ENCODE peak calls at places on chromosomes 7 and 10, in ten cellular contexts. E is heart left ventricle; S is DND-41; K is T47D; X is stimulated activated CD4-positive, alpha-beta T cell treated with anti-CD3 and anti-CD28 coated beads, Interleukin-4, amount 100 ng/mL, for 1 hour; U is NCI-H460; F is CD4-positive, CD25-positive, alpha-beta regulatory T cell; D is EL; R is GM03348; L is NCI-H1105 treated with DMSO at 0.1 percent for 48 hours. I is an unnamed sample.

GRCh38 chr7:106071999-106072714 is 40.0 kb downstream of the SYPL1 start:
- DNase-seq in X (no peak), F (no peak), U (no peak), S (no peak), E (no peak), R (no peak), L (peak; percentile 94), K (no peak), D (no peak), I (no peak)

GRCh38 chr7:23863209-23863798 is 153.3 kb downstream of the STK31 start:
- DNase-seq in D (peak; percentile 48), F (no peak), E (no peak), R (peak; percentile 4), U (peak; percentile 9), L (peak; percentile 59), X (no peak), S (peak; percentile 29), K (peak; percentile 22), I (no peak)

GRCh38 chr10:86189891-86190290 is 176.7 kb downstream of the GRID1 start:
- DNase-seq in F (no peak), X (no peak), L (no peak), K (no peak), E (no peak), S (no peak), U (no peak), D (no peak), R (no peak), I (no peak)

GRCh38 chr10:116120688-116121087 is 152.3 kb downstream of the GFRA1 start:
- DNase-seq in K (no peak), S (no peak), F (no peak), L (no peak), E (no peak), U (no peak), D (no peak), X (no peak), R (no peak), I (no peak)

GRCh38 chr10:59905066-59905734 is 1.2 kb downstream of the CCDC6 start:
- DNase-seq in X (peak; percentile 34), F (peak; percentile 29), R (peak; percentile 60), E (peak; percentile 43), K (no peak), D (peak; percentile 37), S (no peak), U (no peak), L (no peak), I (peak; percentile 72)

GRCh38 chr10:92692085-92692671 is 2.4 kb downstream of the HHEX start:
- DNase-seq in X (no peak), F (no peak), S (no peak), R (no peak), L (no peak), K (no peak), D (no peak), E (no peak), U (no peak), I (no peak)

GRCh38 chr7:29989257-29989995 is at the start of gene SCRN1:
- DNase-seq in X (peak; percentile 16), K (peak; percentile 66), F (peak; percentile 13), E (peak; percentile 34), R (peak; percentile 90), S (no peak), L (peak; percentile 61), D (no peak), U (no peak), I (peak; percentile 68)

GRCh38 chr10:114068054-114068707 is 24.5 kb downstream of the ADRB1 start:
- DNase-seq in D (peak; percentile 40), F (no peak), E (no peak), K (no peak), U (no peak), S (no peak), X (no peak), R (no peak), L (peak; percentile 10), I (no peak)

GRCh38 chr10:113920819-113921345 is 66.4 kb downstream of the NHLRC2 start:
- DNase-seq in S (no peak), U (no peak), F (no peak), X (no peak), D (no peak), E (no peak), L (no peak), K (no peak), R (no peak), I (no peak)

GRCh38 chr7:20229652-20230500 is 12.7 kb upstream of the MACC1 start:
- DNase-seq in R (peak; percentile 62), S (no peak), F (no peak), X (no peak), L (no peak), D (peak; percentile 84), E (no peak), U (peak; percentile 90), K (no peak), I (no peak)

GRCh38 chr7:32155712-32156111 is 85.5 kb upstream of the PDE1C start:
- DNase-seq in X (no peak), S (no peak), R (no peak), D (peak; percentile 35), E (no peak), F (no peak), L (no peak), U (no peak), K (no peak), I (no peak)

GRCh38 chr7:4665661-4666060 is 16.4 kb upstream of the FOXK1 start:
- DNase-seq in E (no peak), F (no peak), R (peak; percentile 68), S (no peak), X (no peak), K (no peak), U (peak; percentile 83), L (no peak), D (peak; percentile 92), I (no peak)

I was measured in NCI-H526.